ENCODE peak calls at places on chromosome 16, in four cellular contexts. T, U, C and S are unnamed samples.

GRCh38 chr16:17548825-17549224 is 78.1 kb upstream of the XYLT1 start:
- DNase-seq in T (no peak), U (no peak), C (no peak), S (no peak)

GRCh38 chr16:83400234-83400633 is 407.5 kb upstream of the HSBP1 start:
- DNase-seq in T (no peak), U (no peak), C (no peak), S (no peak)

GRCh38 chr16:86503830-86504229 is 6.5 kb upstream of the FOXF1 start:
- DNase-seq in T (no peak), U (no peak), C (no peak), S (no peak)

GRCh38 chr16:11107781-11108465 is 148.1 kb downstream of the SOCS1 start:
- DNase-seq in T (no peak), U (no peak), C (no peak), S (no peak)

GRCh38 chr16:56366945-56367344 is 58.4 kb downstream of the AMFR start:
- DNase-seq in T (no peak), U (no peak), C (no peak), S (no peak)

GRCh38 chr16:23757937-23758619 is 3.3 kb downstream of the CHP2 start:
- DNase-seq in T (no peak), U (no peak), C (no peak), S (no peak)

GRCh38 chr16:55949518-55949917 is 74.3 kb upstream of the CES5A start:
- DNase-seq in T (no peak), U (peak; percentile 34), C (no peak), S (no peak)

GRCh38 chr16:80161799-80162380 is 378.9 kb upstream of the DYNLRB2 start:
- DNase-seq in T (no peak), U (no peak), C (no peak), S (no peak)

GRCh38 chr16:80614908-80615696 is 74.3 kb downstream of the DYNLRB2 start:
- DNase-seq in T (peak; percentile 25), U (peak; percentile 55), C (peak; percentile 34), S (no peak)

GRCh38 chr16:78749745-78750268 is 650.4 kb downstream of the WWOX start:
- DNase-seq in T (no peak), U (no peak), C (no peak), S (no peak)

GRCh38 chr16:2473425-2473926 is 1.5 kb upstream of the TBC1D24 start:
- DNase-seq in T (peak; percentile 81), U (no peak), C (no peak), S (peak; percentile 79)

GRCh38 chr16:9090101-9090959 is 1.1 kb upstream of the HAPSTR1 start:
- DNase-seq in T (peak; percentile 68), U (no peak), C (peak; percentile 30), S (no peak)

GRCh38 chr16:15925631-15926030 is 23.8 kb upstream of the ABCC1 start:
- DNase-seq in T (no peak), U (no peak), C (no peak), S (peak; percentile 59)

GRCh38 chr16:80408014-80408413 is 132.8 kb upstream of the DYNLRB2 start:
- DNase-seq in T (no peak), U (no peak), C (no peak), S (no peak)

GRCh38 chr16:88533945-88534641 is 36.1 kb upstream of the ZC3H18 start:
- DNase-seq in T (no peak), U (peak; percentile 76), C (peak; percentile 32), S (peak; percentile 84)

GRCh38 chr16:21986692-21987246 is 14.1 kb downstream of the PDZD9 start:
- DNase-seq in T (no peak), U (no peak), C (no peak), S (no peak)

GRCh38 chr16:88977028-88977844 is at the start of gene CBFA2T3:
- DNase-seq in T (peak; percentile 83), U (no peak), C (peak; percentile 84), S (peak; percentile 95)

GRCh38 chr16:85026696-85027095 is 899 bp upstream of the KIAA0513 start:
- DNase-seq in T (no peak), U (no peak), C (peak; percentile 4), S (no peak)
- TF ChIP-seq MYC in T (no peak), U (no peak), C (no peak), S (no peak)

GRCh38 chr16:75257886-75258806 is 6.7 kb upstream of the BCAR1 start:
- DNase-seq in T (no peak), U (no peak), C (no peak), S (no peak)

GRCh38 chr16:75256059-75256870 is 4.8 kb upstream of the BCAR1 start:
- DNase-seq in T (peak; percentile 70), U (no peak), C (peak; percentile 54), S (no peak)

GRCh38 chr16:75254359-75254837 is 3.0 kb upstream of the BCAR1 start:
- DNase-seq in T (no peak), U (peak; percentile 92), C (peak; percentile 67), S (no peak)

GRCh38 chr16:75258807-75259141 is 7.3 kb upstream of the BCAR1 start:
- DNase-seq in T (no peak), U (no peak), C (no peak), S (no peak)

GRCh38 chr16:75256871-75257343 is 5.5 kb upstream of the BCAR1 start:
- DNase-seq in T (peak; percentile 63), U (no peak), C (peak; percentile 47), S (no peak)
- TF ChIP-seq MYC in T (no peak), U (no peak), C (no peak), S (no peak)

GRCh38 chr16:19831678-19832077 is 53.0 kb downstream of the GPRC5B start:
- DNase-seq in T (no peak), U (peak; percentile 24), C (peak; percentile 48), S (no peak)
- TF ChIP-seq MYC in T (no peak), U (no peak), C (no peak), S (no peak)

DNA sequence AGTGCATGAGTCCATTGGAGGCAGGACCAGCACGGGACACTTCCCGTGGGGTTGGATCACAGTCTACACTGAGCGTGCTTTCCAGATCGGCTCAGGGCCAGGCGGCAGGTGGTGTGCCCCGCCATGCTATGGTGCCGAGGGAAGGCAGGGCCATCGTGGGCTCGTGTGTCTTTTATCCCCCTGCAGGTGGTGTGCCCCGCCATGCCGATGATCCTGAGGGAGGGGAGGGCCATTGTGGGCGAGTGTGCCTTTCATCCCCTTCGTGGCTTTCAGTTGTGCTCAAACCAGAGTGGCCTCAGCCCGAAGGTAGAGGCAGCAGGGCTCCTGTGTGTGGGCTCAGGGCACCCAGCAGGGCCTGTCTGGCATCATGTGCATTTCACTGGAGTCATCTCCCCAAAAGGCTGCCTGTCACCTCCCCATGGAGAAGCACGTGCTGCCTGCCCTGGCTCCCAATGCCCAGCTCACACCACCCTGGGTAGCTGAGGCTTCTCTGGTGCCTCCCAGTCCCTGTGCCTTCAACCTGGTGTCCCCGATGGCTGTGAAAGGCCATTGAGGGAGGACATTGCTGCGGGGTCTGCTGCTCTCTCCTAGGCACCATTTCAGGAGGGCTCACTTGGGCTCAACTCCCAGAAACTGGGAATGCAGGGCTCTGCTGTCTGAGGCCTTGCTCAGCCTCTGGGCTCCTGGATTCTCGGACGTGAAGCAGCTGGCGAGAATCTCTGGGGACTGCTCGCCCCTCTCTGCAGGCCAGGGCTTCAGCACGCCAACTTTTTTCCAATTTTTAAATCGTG is 207.6 kb downstream of the NPIPB11 start:
- DNase-seq in T (no peak), U (no peak), C (no peak), S (no peak)
- TF ChIP-seq MYC in T (no peak), U (no peak), C (no peak), S (no peak)

GRCh38 chr16:14113344-14113743 is 42.2 kb downstream of the MRTFB start:
- DNase-seq in T (no peak), U (no peak), C (no peak), S (no peak)

GRCh38 chr16:14110728-14111251 is 39.7 kb downstream of the MRTFB start:
- DNase-seq in T (no peak), U (no peak), C (no peak), S (no peak)

GRCh38 chr16:14109782-14110727 is 38.9 kb downstream of the MRTFB start:
- DNase-seq in T (no peak), U (no peak), C (peak; percentile 40), S (peak; percentile 4)

GRCh38 chr16:14112539-14112856 is 41.4 kb downstream of the MRTFB start:
- DNase-seq in T (no peak), U (no peak), C (peak; percentile 47), S (no peak)

DNA sequence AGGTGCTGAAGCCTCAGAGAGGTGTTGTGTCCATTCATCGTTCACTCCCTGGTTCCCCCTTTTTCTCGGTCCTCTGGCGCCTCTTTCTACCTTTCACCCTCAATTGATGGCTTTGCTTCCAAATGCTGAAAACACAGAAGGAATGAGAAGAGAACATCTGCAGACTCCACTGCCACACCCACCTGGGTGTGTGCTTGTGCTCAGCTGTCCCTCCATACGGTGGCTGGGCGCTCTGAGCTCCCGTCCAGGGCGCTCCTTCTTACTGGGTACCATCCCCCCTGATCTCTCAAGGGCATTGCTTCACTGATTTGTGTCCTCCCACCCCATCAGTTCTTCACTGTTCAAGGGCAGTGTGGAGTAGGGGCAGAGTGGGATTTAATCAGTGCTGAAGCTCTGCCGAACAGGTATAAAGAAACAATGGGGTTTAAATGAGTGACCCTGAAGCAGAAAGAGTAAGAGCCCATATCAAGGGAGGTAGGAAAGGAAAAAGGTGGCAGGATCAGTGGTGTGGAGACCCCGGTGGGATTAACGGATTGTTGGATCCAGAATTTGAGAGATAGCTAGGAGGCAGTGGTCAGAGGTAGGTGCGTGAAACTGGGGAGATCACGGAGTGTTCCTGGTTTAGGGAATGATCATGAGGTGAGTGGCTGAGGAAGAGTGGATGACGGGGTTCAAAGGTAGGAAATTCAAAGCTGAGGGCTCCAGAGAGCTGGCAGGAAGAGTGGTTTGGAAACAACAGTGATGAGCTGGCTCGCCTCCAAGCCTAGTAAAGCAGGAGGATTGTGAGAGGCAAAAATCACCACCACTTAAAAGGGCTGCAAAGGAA is 40.8 kb downstream of the MRTFB start:
- DNase-seq in T (no peak), U (no peak), C (no peak), S (no peak)
- TF ChIP-seq MYC in T (no peak), U (no peak), C (no peak), S (no peak)